ENCODE peak calls at places on chromosomes 13 and 19, in four cellular contexts. One of them, this sample, is unnamed.

GRCh38 chr19:49151339-49152217 is 3.6 kb downstream of the HRC start:
- DNase-seq in Panc1: peak
- DNase-seq in breast epithelium: peak
- DNase-seq in tibial artery: no peak
- DNase-seq in this sample: peak

GRCh38 chr13:71590654-71591148 is 276.3 kb downstream of the DACH1 start:
- DNase-seq in Panc1: no peak
- DNase-seq in breast epithelium: no peak
- DNase-seq in tibial artery: no peak
- DNase-seq in this sample: no peak

GRCh38 chr19:2716722-2717637 is 4.2 kb downstream of the DIRAS1 start:
- DNase-seq in Panc1: no peak
- DNase-seq in tibial artery: no peak
- DNase-seq in breast epithelium: no peak
- DNase-seq in this sample: no peak

GRCh38 chr13:60617863-60618733 is 221.1 kb downstream of the TDRD3 start:
- DNase-seq in breast epithelium: no peak
- DNase-seq in tibial artery: no peak
- DNase-seq in Panc1: no peak
- DNase-seq in this sample: no peak

GRCh38 chr13:42110410-42111155 is 62.1 kb downstream of the DGKH start:
- DNase-seq in tibial artery: no peak
- DNase-seq in breast epithelium: no peak
- DNase-seq in Panc1: peak
- DNase-seq in this sample: no peak

GRCh38 chr13:90315061-90315460 is 1032.4 kb upstream of the MIR17HG start:
- DNase-seq in breast epithelium: no peak
- DNase-seq in tibial artery: no peak
- DNase-seq in Panc1: no peak
- DNase-seq in this sample: no peak

GRCh38 chr19:40465025-40465780 is at the start of gene BLVRB:
- DNase-seq in Panc1: no peak
- DNase-seq in breast epithelium: peak
- DNase-seq in tibial artery: peak
- DNase-seq in this sample: no peak

GRCh38 chr19:49536921-49537462 is 9.2 kb downstream of the RCN3 start:
- DNase-seq in breast epithelium: no peak
- DNase-seq in tibial artery: no peak
- DNase-seq in Panc1: no peak
- DNase-seq in this sample: no peak

GRCh38 chr13:100916943-100917342 is 242.3 kb upstream of the TMTC4 start:
- DNase-seq in tibial artery: no peak
- DNase-seq in breast epithelium: no peak
- DNase-seq in Panc1: no peak
- DNase-seq in this sample: no peak

GRCh38 chr19:48696353-48697010 is 711 bp downstream of the FUT2 start:
- DNase-seq in tibial artery: no peak
- DNase-seq in Panc1: no peak
- DNase-seq in breast epithelium: no peak
- DNase-seq in this sample: no peak

GRCh38 chr13:44396963-44397580 is 23.4 kb downstream of the SERP2 start:
- DNase-seq in Panc1: no peak
- DNase-seq in breast epithelium: no peak
- DNase-seq in tibial artery: no peak
- DNase-seq in this sample: no peak

GRCh38 chr13:44389856-44390255 is 16.2 kb downstream of the SERP2 start:
- DNase-seq in breast epithelium: no peak
- DNase-seq in Panc1: no peak
- DNase-seq in tibial artery: no peak
- DNase-seq in this sample: no peak

GRCh38 chr13:44394649-44395048 is 21.0 kb downstream of the SERP2 start:
- DNase-seq in tibial artery: no peak
- DNase-seq in breast epithelium: no peak
- DNase-seq in Panc1: no peak
- DNase-seq in this sample: no peak

GRCh38 chr13:44396295-44396962 is 22.8 kb downstream of the SERP2 start:
- DNase-seq in breast epithelium: no peak
- DNase-seq in tibial artery: no peak
- DNase-seq in Panc1: no peak
- DNase-seq in this sample: no peak

GRCh38 chr13:44393391-44393790 is 19.8 kb downstream of the SERP2 start:
- DNase-seq in breast epithelium: no peak
- DNase-seq in tibial artery: no peak
- DNase-seq in Panc1: no peak
- DNase-seq in this sample: no peak
- H3K27ac ChIP-seq in breast epithelium: no peak
- H3K27ac ChIP-seq in tibial artery: no peak
- H3K27ac ChIP-seq in Panc1: no peak
- H3K27ac ChIP-seq in this sample: no peak

GRCh38 chr13:103009061-103009840 is 57.0 kb downstream of the SLC10A2 start:
- DNase-seq in breast epithelium: no peak
- DNase-seq in tibial artery: no peak
- DNase-seq in Panc1: no peak
- DNase-seq in this sample: no peak
- H3K27ac ChIP-seq in breast epithelium: no peak
- H3K27ac ChIP-seq in tibial artery: no peak
- H3K27ac ChIP-seq in Panc1: no peak
- H3K27ac ChIP-seq in this sample: no peak

DNA sequence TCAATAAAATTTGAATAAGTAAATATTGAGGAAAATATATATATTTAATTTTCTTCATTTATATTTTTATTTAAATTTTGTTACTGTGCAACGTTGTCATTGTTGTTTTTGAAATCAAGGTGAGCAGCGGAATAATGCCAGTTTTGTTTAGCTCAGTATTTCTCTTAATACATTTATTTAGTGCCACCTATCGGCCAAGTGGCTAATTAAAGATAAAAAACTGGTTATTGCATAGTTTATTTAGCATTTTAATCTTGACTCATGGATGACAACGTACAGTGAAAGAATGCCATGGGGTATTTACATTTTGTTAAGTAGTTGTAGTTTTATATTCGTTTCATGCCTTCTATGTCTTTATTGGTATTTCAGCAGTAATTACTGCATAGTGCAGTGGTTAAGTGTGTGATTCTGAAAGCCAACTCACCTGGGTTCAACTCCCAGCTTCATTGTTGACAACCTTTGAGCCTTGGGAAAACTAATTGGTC is 265.9 kb downstream of the MYO16 start:
- DNase-seq in Panc1: no peak
- DNase-seq in breast epithelium: no peak
- DNase-seq in tibial artery: no peak
- DNase-seq in this sample: no peak
- H3K27ac ChIP-seq in Panc1: no peak
- H3K27ac ChIP-seq in breast epithelium: no peak
- H3K27ac ChIP-seq in tibial artery: no peak
- H3K27ac ChIP-seq in this sample: no peak

DNA sequence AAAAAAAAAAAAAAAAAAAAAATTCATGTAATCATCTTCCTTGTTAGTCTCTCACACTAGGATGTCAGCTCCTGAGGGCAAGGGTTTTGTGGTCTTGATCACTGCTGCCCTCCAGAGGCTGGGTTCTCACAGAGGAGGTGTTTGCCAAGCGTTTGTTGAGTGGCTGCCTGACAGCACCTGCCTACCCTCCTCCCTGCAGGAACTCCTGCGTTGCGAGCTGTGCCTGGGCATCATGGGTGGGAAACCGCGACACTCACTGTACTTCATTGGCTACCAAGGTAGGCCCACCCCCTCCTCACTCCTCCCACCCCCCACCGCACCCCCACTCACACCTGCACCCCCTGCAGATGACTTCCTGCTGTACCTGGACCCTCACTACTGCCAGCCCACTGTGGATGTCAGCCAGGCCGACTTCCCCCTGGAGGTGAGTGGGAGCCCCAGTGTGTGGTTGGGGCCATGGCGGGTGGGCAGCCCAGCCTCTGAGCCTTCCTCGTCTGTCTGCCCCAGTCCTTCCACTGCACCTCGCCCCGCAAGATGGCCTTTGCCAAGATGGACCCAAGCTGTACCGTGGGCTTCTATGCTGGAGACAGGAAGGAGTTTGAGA is 8.1 kb downstream of the ATG4D start:
- DNase-seq in tibial artery: no peak
- DNase-seq in breast epithelium: no peak
- DNase-seq in Panc1: no peak
- DNase-seq in this sample: no peak
- H3K27ac ChIP-seq in tibial artery: no peak
- H3K27ac ChIP-seq in breast epithelium: no peak
- H3K27ac ChIP-seq in Panc1: no peak
- H3K27ac ChIP-seq in this sample: no peak

GRCh38 chr19:6271721-6272410 is 7.9 kb downstream of the MLLT1 start:
- DNase-seq in Panc1: no peak
- DNase-seq in tibial artery: peak
- DNase-seq in breast epithelium: peak
- DNase-seq in this sample: peak

GRCh38 chr19:6271251-6271650 is 8.5 kb downstream of the MLLT1 start:
- DNase-seq in breast epithelium: no peak
- DNase-seq in tibial artery: no peak
- DNase-seq in Panc1: no peak
- DNase-seq in this sample: no peak

GRCh38 chr19:6270076-6270745 is 9.6 kb downstream of the MLLT1 start:
- DNase-seq in breast epithelium: no peak
- DNase-seq in Panc1: no peak
- DNase-seq in tibial artery: no peak
- DNase-seq in this sample: no peak

GRCh38 chr19:6269101-6269886 is 10.5 kb downstream of the MLLT1 start:
- DNase-seq in tibial artery: no peak
- DNase-seq in Panc1: no peak
- DNase-seq in breast epithelium: no peak
- DNase-seq in this sample: no peak

GRCh38 chr19:6270822-6271221 is 9.0 kb downstream of the MLLT1 start:
- DNase-seq in breast epithelium: no peak
- DNase-seq in tibial artery: no peak
- DNase-seq in Panc1: no peak
- DNase-seq in this sample: no peak
- H3K27ac ChIP-seq in breast epithelium: peak
- H3K27ac ChIP-seq in tibial artery: peak
- H3K27ac ChIP-seq in Panc1: no peak
- H3K27ac ChIP-seq in this sample: no peak

GRCh38 chr19:58305932-58306323 is 751 bp downstream of the ERVK3-1 start:
- DNase-seq in Panc1: no peak
- DNase-seq in tibial artery: no peak
- DNase-seq in breast epithelium: no peak
- DNase-seq in this sample: no peak
- H3K27ac ChIP-seq in Panc1: peak
- H3K27ac ChIP-seq in tibial artery: peak
- H3K27ac ChIP-seq in breast epithelium: peak
- H3K27ac ChIP-seq in this sample: no peak

DNA sequence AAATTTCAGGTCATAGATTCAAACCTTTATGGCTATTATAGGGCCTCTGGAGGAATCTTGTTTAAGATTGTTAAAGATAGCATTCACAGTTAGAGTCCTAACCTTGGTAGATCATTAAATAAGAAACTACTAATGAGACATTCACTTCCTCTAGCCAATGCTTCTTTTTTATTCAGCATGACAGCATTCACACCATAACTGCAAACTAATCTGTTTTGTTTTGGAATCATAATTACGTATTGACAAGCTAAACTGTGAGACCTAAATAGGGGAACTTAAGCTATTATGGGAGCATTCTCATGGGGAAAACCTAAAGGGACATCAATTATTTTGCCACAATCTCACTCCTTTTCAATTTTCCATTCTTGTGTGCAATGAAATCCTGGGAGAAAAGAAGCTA is 653.8 kb downstream of the PCDH9 start:
- DNase-seq in tibial artery: no peak
- DNase-seq in breast epithelium: no peak
- DNase-seq in Panc1: no peak
- DNase-seq in this sample: no peak
- H3K27ac ChIP-seq in tibial artery: no peak
- H3K27ac ChIP-seq in breast epithelium: no peak
- H3K27ac ChIP-seq in Panc1: no peak
- H3K27ac ChIP-seq in this sample: no peak